ENCODE peak calls at places on chromosome 13, in ten cellular contexts. One of them, this sample, is unnamed.

GRCh38 chr13:79966039-79966438 is 374.9 kb downstream of the SPRY2 start:
- DNase-seq in activated CD4-positive, alpha-beta T cell treated with anti-CD3 and anti-CD28 coated beads for 24 hours: no peak
- DNase-seq in NCI-H748 treated with DMSO at 0.1 percent for 48 hours: no peak
- DNase-seq in activated naive CD4-positive, alpha-beta T cell: no peak
- DNase-seq in T-helper 2 cell: no peak
- DNase-seq in thoracic aorta: no peak
- DNase-seq in progenitor cell of endocrine pancreas: no peak
- DNase-seq in hippocampal formation: no peak
- DNase-seq in glutamatergic neuron: no peak
- DNase-seq in ureter: no peak
- DNase-seq in this sample: no peak

GRCh38 chr13:42486711-42487198 is 87.2 kb upstream of the TNFSF11 start:
- DNase-seq in activated CD4-positive, alpha-beta T cell treated with anti-CD3 and anti-CD28 coated beads for 24 hours: no peak
- DNase-seq in NCI-H748 treated with DMSO at 0.1 percent for 48 hours: no peak
- DNase-seq in activated naive CD4-positive, alpha-beta T cell: no peak
- DNase-seq in T-helper 2 cell: no peak
- DNase-seq in thoracic aorta: no peak
- DNase-seq in progenitor cell of endocrine pancreas: no peak
- DNase-seq in hippocampal formation: no peak
- DNase-seq in glutamatergic neuron: no peak
- DNase-seq in ureter: no peak
- DNase-seq in this sample: no peak

GRCh38 chr13:96824110-96824509 is 170.2 kb downstream of the OXGR1 start:
- DNase-seq in activated CD4-positive, alpha-beta T cell treated with anti-CD3 and anti-CD28 coated beads for 24 hours: no peak
- DNase-seq in NCI-H748 treated with DMSO at 0.1 percent for 48 hours: no peak
- DNase-seq in activated naive CD4-positive, alpha-beta T cell: no peak
- DNase-seq in T-helper 2 cell: no peak
- DNase-seq in thoracic aorta: no peak
- DNase-seq in progenitor cell of endocrine pancreas: no peak
- DNase-seq in hippocampal formation: no peak
- DNase-seq in glutamatergic neuron: no peak
- DNase-seq in ureter: no peak
- DNase-seq in this sample: no peak

GRCh38 chr13:24630121-24630520 is 50.1 kb upstream of the ATP12A start:
- DNase-seq in activated CD4-positive, alpha-beta T cell treated with anti-CD3 and anti-CD28 coated beads for 24 hours: no peak
- DNase-seq in NCI-H748 treated with DMSO at 0.1 percent for 48 hours: no peak
- DNase-seq in activated naive CD4-positive, alpha-beta T cell: no peak
- DNase-seq in T-helper 2 cell: no peak
- DNase-seq in thoracic aorta: no peak
- DNase-seq in progenitor cell of endocrine pancreas: no peak
- DNase-seq in hippocampal formation: no peak
- DNase-seq in glutamatergic neuron: no peak
- DNase-seq in ureter: no peak
- DNase-seq in this sample: no peak

GRCh38 chr13:98677398-98677797 is 75.1 kb downstream of the SLC15A1 start:
- DNase-seq in activated CD4-positive, alpha-beta T cell treated with anti-CD3 and anti-CD28 coated beads for 24 hours: no peak
- DNase-seq in NCI-H748 treated with DMSO at 0.1 percent for 48 hours: no peak
- DNase-seq in activated naive CD4-positive, alpha-beta T cell: no peak
- DNase-seq in T-helper 2 cell: no peak
- DNase-seq in thoracic aorta: no peak
- DNase-seq in progenitor cell of endocrine pancreas: no peak
- DNase-seq in hippocampal formation: no peak
- DNase-seq in glutamatergic neuron: no peak
- DNase-seq in ureter: no peak
- DNase-seq in this sample: no peak

GRCh38 chr13:76848596-76848995 is 37.6 kb downstream of the KCTD12 start:
- DNase-seq in activated CD4-positive, alpha-beta T cell treated with anti-CD3 and anti-CD28 coated beads for 24 hours: no peak
- DNase-seq in NCI-H748 treated with DMSO at 0.1 percent for 48 hours: no peak
- DNase-seq in activated naive CD4-positive, alpha-beta T cell: no peak
- DNase-seq in T-helper 2 cell: no peak
- DNase-seq in thoracic aorta: no peak
- DNase-seq in progenitor cell of endocrine pancreas: no peak
- DNase-seq in hippocampal formation: no peak
- DNase-seq in glutamatergic neuron: peak
- DNase-seq in ureter: no peak
- DNase-seq in this sample: peak

GRCh38 chr13:36475468-36475867 is 43.2 kb downstream of the CCNA1 start:
- DNase-seq in activated CD4-positive, alpha-beta T cell treated with anti-CD3 and anti-CD28 coated beads for 24 hours: no peak
- DNase-seq in NCI-H748 treated with DMSO at 0.1 percent for 48 hours: no peak
- DNase-seq in activated naive CD4-positive, alpha-beta T cell: no peak
- DNase-seq in T-helper 2 cell: no peak
- DNase-seq in thoracic aorta: no peak
- DNase-seq in progenitor cell of endocrine pancreas: no peak
- DNase-seq in hippocampal formation: no peak
- DNase-seq in glutamatergic neuron: no peak
- DNase-seq in ureter: no peak
- DNase-seq in this sample: no peak

GRCh38 chr13:23377603-23378002 is 55.9 kb downstream of the SACS start:
- DNase-seq in activated CD4-positive, alpha-beta T cell treated with anti-CD3 and anti-CD28 coated beads for 24 hours: no peak
- DNase-seq in NCI-H748 treated with DMSO at 0.1 percent for 48 hours: no peak
- DNase-seq in activated naive CD4-positive, alpha-beta T cell: no peak
- DNase-seq in T-helper 2 cell: no peak
- DNase-seq in thoracic aorta: no peak
- DNase-seq in progenitor cell of endocrine pancreas: no peak
- DNase-seq in hippocampal formation: no peak
- DNase-seq in glutamatergic neuron: no peak
- DNase-seq in ureter: no peak
- DNase-seq in this sample: no peak

GRCh38 chr13:72507394-72508199 is 219.8 kb downstream of the MZT1 start:
- DNase-seq in activated CD4-positive, alpha-beta T cell treated with anti-CD3 and anti-CD28 coated beads for 24 hours: no peak
- DNase-seq in NCI-H748 treated with DMSO at 0.1 percent for 48 hours: no peak
- DNase-seq in activated naive CD4-positive, alpha-beta T cell: no peak
- DNase-seq in T-helper 2 cell: no peak
- DNase-seq in thoracic aorta: no peak
- DNase-seq in progenitor cell of endocrine pancreas: no peak
- DNase-seq in hippocampal formation: no peak
- DNase-seq in glutamatergic neuron: no peak
- DNase-seq in ureter: no peak
- DNase-seq in this sample: no peak

GRCh38 chr13:66348745-66349720 is 881.1 kb downstream of the PCDH9 start:
- DNase-seq in activated CD4-positive, alpha-beta T cell treated with anti-CD3 and anti-CD28 coated beads for 24 hours: no peak
- DNase-seq in NCI-H748 treated with DMSO at 0.1 percent for 48 hours: peak
- DNase-seq in activated naive CD4-positive, alpha-beta T cell: no peak
- DNase-seq in T-helper 2 cell: no peak
- DNase-seq in thoracic aorta: no peak
- DNase-seq in progenitor cell of endocrine pancreas: no peak
- DNase-seq in hippocampal formation: no peak
- DNase-seq in glutamatergic neuron: no peak
- DNase-seq in ureter: no peak
- DNase-seq in this sample: no peak

GRCh38 chr13:112202966-112203365 is 136.0 kb downstream of the SOX1 start:
- DNase-seq in activated CD4-positive, alpha-beta T cell treated with anti-CD3 and anti-CD28 coated beads for 24 hours: no peak
- DNase-seq in NCI-H748 treated with DMSO at 0.1 percent for 48 hours: no peak
- DNase-seq in activated naive CD4-positive, alpha-beta T cell: no peak
- DNase-seq in T-helper 2 cell: no peak
- DNase-seq in thoracic aorta: no peak
- DNase-seq in progenitor cell of endocrine pancreas: no peak
- DNase-seq in hippocampal formation: no peak
- DNase-seq in glutamatergic neuron: no peak
- DNase-seq in ureter: no peak
- DNase-seq in this sample: no peak

GRCh38 chr13:112867301-112867711 is 101.7 kb upstream of the MCF2L start:
- DNase-seq in activated CD4-positive, alpha-beta T cell treated with anti-CD3 and anti-CD28 coated beads for 24 hours: no peak
- DNase-seq in NCI-H748 treated with DMSO at 0.1 percent for 48 hours: no peak
- DNase-seq in activated naive CD4-positive, alpha-beta T cell: no peak
- DNase-seq in T-helper 2 cell: no peak
- DNase-seq in thoracic aorta: no peak
- DNase-seq in progenitor cell of endocrine pancreas: no peak
- DNase-seq in hippocampal formation: no peak
- DNase-seq in glutamatergic neuron: no peak
- DNase-seq in ureter: no peak
- DNase-seq in this sample: no peak

GRCh38 chr13:20525144-20525600 is 485 bp downstream of the CRYL1 start:
- DNase-seq in activated CD4-positive, alpha-beta T cell treated with anti-CD3 and anti-CD28 coated beads for 24 hours: peak
- DNase-seq in NCI-H748 treated with DMSO at 0.1 percent for 48 hours: peak
- DNase-seq in activated naive CD4-positive, alpha-beta T cell: no peak
- DNase-seq in T-helper 2 cell: no peak
- DNase-seq in thoracic aorta: no peak
- DNase-seq in progenitor cell of endocrine pancreas: no peak
- DNase-seq in hippocampal formation: peak
- DNase-seq in glutamatergic neuron: peak
- DNase-seq in ureter: no peak
- DNase-seq in this sample: no peak

GRCh38 chr13:72368031-72368430 is 359.4 kb downstream of the MZT1 start:
- DNase-seq in activated CD4-positive, alpha-beta T cell treated with anti-CD3 and anti-CD28 coated beads for 24 hours: no peak
- DNase-seq in NCI-H748 treated with DMSO at 0.1 percent for 48 hours: no peak
- DNase-seq in activated naive CD4-positive, alpha-beta T cell: no peak
- DNase-seq in T-helper 2 cell: no peak
- DNase-seq in thoracic aorta: no peak
- DNase-seq in progenitor cell of endocrine pancreas: no peak
- DNase-seq in hippocampal formation: no peak
- DNase-seq in glutamatergic neuron: no peak
- DNase-seq in ureter: no peak
- DNase-seq in this sample: no peak

GRCh38 chr13:109779074-109779473 is 7.3 kb downstream of the IRS2 start:
- DNase-seq in activated CD4-positive, alpha-beta T cell treated with anti-CD3 and anti-CD28 coated beads for 24 hours: no peak
- DNase-seq in NCI-H748 treated with DMSO at 0.1 percent for 48 hours: no peak
- DNase-seq in activated naive CD4-positive, alpha-beta T cell: no peak
- DNase-seq in T-helper 2 cell: peak
- DNase-seq in thoracic aorta: no peak
- DNase-seq in progenitor cell of endocrine pancreas: no peak
- DNase-seq in hippocampal formation: no peak
- DNase-seq in glutamatergic neuron: no peak
- DNase-seq in ureter: no peak
- DNase-seq in this sample: no peak

GRCh38 chr13:51534075-51534817 is 50.0 kb upstream of the WDFY2 start:
- DNase-seq in activated CD4-positive, alpha-beta T cell treated with anti-CD3 and anti-CD28 coated beads for 24 hours: no peak
- DNase-seq in NCI-H748 treated with DMSO at 0.1 percent for 48 hours: no peak
- DNase-seq in activated naive CD4-positive, alpha-beta T cell: no peak
- DNase-seq in T-helper 2 cell: no peak
- DNase-seq in thoracic aorta: no peak
- DNase-seq in progenitor cell of endocrine pancreas: no peak
- DNase-seq in hippocampal formation: peak
- DNase-seq in glutamatergic neuron: no peak
- DNase-seq in ureter: no peak
- DNase-seq in this sample: peak

GRCh38 chr13:97478247-97478646 is 44.3 kb downstream of the RAP2A start:
- DNase-seq in activated CD4-positive, alpha-beta T cell treated with anti-CD3 and anti-CD28 coated beads for 24 hours: no peak
- DNase-seq in NCI-H748 treated with DMSO at 0.1 percent for 48 hours: no peak
- DNase-seq in activated naive CD4-positive, alpha-beta T cell: no peak
- DNase-seq in T-helper 2 cell: no peak
- DNase-seq in thoracic aorta: no peak
- DNase-seq in progenitor cell of endocrine pancreas: no peak
- DNase-seq in hippocampal formation: no peak
- DNase-seq in glutamatergic neuron: no peak
- DNase-seq in ureter: no peak
- DNase-seq in this sample: no peak

GRCh38 chr13:38384171-38384570 is 34.5 kb downstream of the UFM1 start:
- DNase-seq in activated CD4-positive, alpha-beta T cell treated with anti-CD3 and anti-CD28 coated beads for 24 hours: no peak
- DNase-seq in NCI-H748 treated with DMSO at 0.1 percent for 48 hours: no peak
- DNase-seq in activated naive CD4-positive, alpha-beta T cell: no peak
- DNase-seq in T-helper 2 cell: no peak
- DNase-seq in thoracic aorta: no peak
- DNase-seq in progenitor cell of endocrine pancreas: no peak
- DNase-seq in hippocampal formation: no peak
- DNase-seq in glutamatergic neuron: no peak
- DNase-seq in ureter: no peak
- DNase-seq in this sample: no peak